ENCODE peak calls at places on chromosome 5, in four cellular contexts. I, D, U and L are unnamed samples.

GRCh38 chr5:133957591-133957990 is 10.8 kb downstream of the C5orf15 start:
- DNase-seq in I (no peak), D (no peak), U (no peak), L (no peak)

GRCh38 chr5:128259530-128260145 is 176.1 kb downstream of the SLC12A2 start:
- DNase-seq in I (no peak), D (no peak), U (no peak), L (no peak)

GRCh38 chr5:106873558-106873957 is 797.2 kb downstream of the EFNA5 start:
- DNase-seq in I (no peak), D (peak), U (no peak), L (peak)

GRCh38 chr5:34771076-34771475 is 67.9 kb upstream of the TTC23L start:
- DNase-seq in I (no peak), D (no peak), U (no peak), L (no peak)

GRCh38 chr5:125659316-125660071 is 763.7 kb upstream of the GRAMD2B start:
- DNase-seq in I (no peak), D (no peak), U (no peak), L (no peak)

GRCh38 chr5:101390317-101390908 is 487.3 kb upstream of the ST8SIA4 start:
- DNase-seq in I (no peak), D (peak), U (no peak), L (peak)

GRCh38 chr5:143527808-143528207 is 124.3 kb upstream of the NR3C1 start:
- DNase-seq in I (no peak), D (no peak), U (no peak), L (no peak)

GRCh38 chr5:151250346-151251000 is 2.5 kb upstream of the GM2A start:
- DNase-seq in I (no peak), D (no peak), U (no peak), L (no peak)

GRCh38 chr5:39189297-39189955 is 29.9 kb downstream of the FYB1 start:
- DNase-seq in I (no peak), D (no peak), U (no peak), L (no peak)

GRCh38 chr5:151115272-151115905 is 34.6 kb upstream of the TNIP1 start:
- DNase-seq in I (peak), D (peak), U (peak), L (no peak)

GRCh38 chr5:134003957-134004625 is 684 bp downstream of the VDAC1 start:
- DNase-seq in I (peak), D (no peak), U (peak), L (no peak)